ENCODE peak calls at places on chromosomes 12 and 14, in four cellular contexts. R is AG10803, K is AG04450, I is heart right ventricle. P is an unnamed sample.
A peak's percentile ranks its signal among the peaks of the same experiment; 100 is the strongest.

GRCh38 chr14:99513946-99514551 is 32.8 kb downstream of the CCNK start:
- DNase-seq in I (no peak), R (no peak), K (no peak), P (no peak)

GRCh38 chr14:104610749-104611310 is 6.3 kb upstream of the TMEM179 start:
- DNase-seq in K (no peak), R (no peak), I (no peak), P (no peak)

GRCh38 chr14:99612737-99613330 is 8.8 kb upstream of the CCDC85C start:
- DNase-seq in K (no peak), I (no peak), R (peak; percentile 55), P (no peak)

GRCh38 chr14:93962701-93963601 is 13.4 kb downstream of the ASB2 start:
- DNase-seq in R (no peak), I (no peak), K (no peak), P (no peak)

GRCh38 chr12:10241276-10241675 is 28.6 kb downstream of the GABARAPL1 start:
- DNase-seq in R (peak; percentile 12), K (no peak), I (no peak), P (no peak)

GRCh38 chr12:128165387-128165786 is 101.6 kb upstream of the TMEM132C start:
- DNase-seq in I (no peak), R (no peak), K (no peak), P (no peak)

GRCh38 chr12:81332054-81332453 is 254.2 kb downstream of the ACSS3 start:
- DNase-seq in K (no peak), R (no peak), I (no peak), P (no peak)

GRCh38 chr12:116160196-116160595 is 117.3 kb downstream of the MED13L start:
- DNase-seq in R (peak; percentile 33), I (no peak), K (no peak), P (peak; percentile 85)

GRCh38 chr12:102702447-102703114 is 214.5 kb downstream of the PAH start:
- DNase-seq in I (no peak), K (peak; percentile 27), R (peak; percentile 79), P (no peak)

GRCh38 chr12:11344504-11344903 is 34.3 kb upstream of the PRB4 start:
- DNase-seq in R (no peak), I (no peak), K (no peak), P (no peak)

GRCh38 chr12:19620222-19620621 is 180.9 kb downstream of the AEBP2 start:
- DNase-seq in R (no peak), K (no peak), I (no peak), P (no peak)

GRCh38 chr12:56257491-56258067 is 605 bp downstream of the ANKRD52 start:
- DNase-seq in K (no peak), R (no peak), I (no peak), P (no peak)

GRCh38 chr12:11943919-11944318 is 126.8 kb upstream of the BCL2L14 start:
- DNase-seq in K (no peak), I (no peak), R (no peak), P (no peak)

GRCh38 chr14:71541271-71541670 is 391.0 kb upstream of the RGS6 start:
- DNase-seq in I (no peak), R (no peak), K (no peak), P (no peak)

GRCh38 chr12:103771466-103771865 is 69.6 kb downstream of the NT5DC3 start:
- DNase-seq in I (no peak), R (peak; percentile 51), K (no peak), P (no peak)

GRCh38 chr14:95647926-95648325 is 38.3 kb upstream of the TCL1B start:
- DNase-seq in R (no peak), I (no peak), K (no peak), P (no peak)

GRCh38 chr12:108356902-108357806 is 18.0 kb upstream of the CMKLR1 start:
- DNase-seq in I (no peak), K (no peak), R (no peak), P (no peak)

GRCh38 chr12:124557518-124558223 is 9.7 kb downstream of the NCOR2 start:
- DNase-seq in R (no peak), I (no peak), K (no peak), P (no peak)

GRCh38 chr14:93033983-93034670 is 81.6 kb downstream of the ITPK1 start:
- DNase-seq in K (no peak), I (no peak), R (no peak), P (no peak)

GRCh38 chr12:15278816-15279658 is 43.3 kb upstream of the PTPRO start:
- DNase-seq in I (peak; percentile 82), R (peak; percentile 81), K (no peak), P (no peak)

GRCh38 chr14:55329999-55330710 is 58.9 kb downstream of the FBXO34 start:
- DNase-seq in R (peak; percentile 15), I (no peak), K (no peak), P (no peak)

GRCh38 chr12:120763250-120763649 is 37.6 kb downstream of the ACADS start:
- DNase-seq in K (no peak), I (no peak), R (no peak), P (no peak)

GRCh38 chr12:56520025-56520810 is 1.4 kb upstream of the RBMS2 start:
- DNase-seq in K (no peak), R (peak; percentile 43), I (no peak), P (no peak)

GRCh38 chr12:52847335-52848102 is 1.3 kb downstream of the KRT78 start:
- DNase-seq in K (no peak), R (no peak), I (no peak), P (no peak)

GRCh38 chr12:76470028-76470939 is 89.3 kb downstream of the OSBPL8 start:
- DNase-seq in I (no peak), K (peak; percentile 51), R (peak; percentile 84), P (no peak)

GRCh38 chr12:67827820-67828383 is 161.3 kb upstream of the IFNG-AS1 start:
- DNase-seq in I (no peak), R (peak; percentile 91), K (peak; percentile 87), P (peak; percentile 61)

GRCh38 chr14:58942516-58942915 is 246.0 kb upstream of the DAAM1 start:
- DNase-seq in R (peak; percentile 80), I (no peak), K (no peak), P (no peak)

GRCh38 chr14:101187816-101188570 is 284.5 kb upstream of the RTL1 start:
- DNase-seq in R (no peak), I (no peak), K (no peak), P (no peak)

DNA sequence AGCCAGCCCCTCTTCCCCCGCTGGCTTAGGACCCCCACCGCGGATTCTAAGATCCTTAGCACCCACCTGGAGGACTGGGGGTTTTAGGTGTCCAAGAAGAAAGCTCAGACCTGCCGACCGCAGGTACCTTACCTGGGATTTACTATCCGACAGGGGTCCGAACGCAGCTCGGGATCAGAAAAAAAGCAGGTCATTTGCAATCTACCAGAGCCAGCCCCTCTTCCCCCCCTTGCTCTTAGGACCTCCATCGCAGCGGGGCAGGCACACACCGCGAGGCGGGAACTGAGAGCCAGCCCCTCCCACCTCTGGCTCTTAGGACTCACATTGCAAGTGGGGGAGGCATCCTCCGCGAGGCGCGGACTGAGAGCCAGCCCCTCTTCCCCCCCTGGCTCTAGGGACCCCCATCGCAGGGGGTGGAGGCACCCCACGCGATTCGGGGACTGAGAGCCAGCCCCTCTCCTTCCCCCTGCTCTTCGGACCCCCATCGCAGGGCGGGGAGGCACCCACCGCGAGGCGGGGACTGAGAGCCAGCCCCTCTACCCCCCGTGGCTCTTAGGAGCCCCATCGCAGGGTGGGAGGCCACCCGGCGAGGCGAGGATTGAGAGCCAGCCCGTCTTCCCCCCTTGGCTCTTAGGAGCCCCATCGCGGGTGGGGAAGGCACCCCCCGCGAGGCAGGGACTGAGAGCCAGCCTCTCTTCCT is 45.3 kb downstream of the DDX11 start:
- DNase-seq in I (no peak), R (no peak), K (no peak), P (no peak)
- H3K4me3 ChIP-seq in I (peak overlapping the region; percentile 11), R (no peak overlapping the region), K (peak overlapping the region; percentile 10), P (peak overlapping the region; percentile 74)

GRCh38 chr12:123107926-123108681 is 42.8 kb downstream of the PITPNM2 start:
- DNase-seq in I (peak; percentile 45), K (no peak), R (no peak), P (no peak)
- H3K4me3 ChIP-seq in I (no peak overlapping the region), K (no peak overlapping the region), R (no peak overlapping the region), P (no peak overlapping the region)

DNA sequence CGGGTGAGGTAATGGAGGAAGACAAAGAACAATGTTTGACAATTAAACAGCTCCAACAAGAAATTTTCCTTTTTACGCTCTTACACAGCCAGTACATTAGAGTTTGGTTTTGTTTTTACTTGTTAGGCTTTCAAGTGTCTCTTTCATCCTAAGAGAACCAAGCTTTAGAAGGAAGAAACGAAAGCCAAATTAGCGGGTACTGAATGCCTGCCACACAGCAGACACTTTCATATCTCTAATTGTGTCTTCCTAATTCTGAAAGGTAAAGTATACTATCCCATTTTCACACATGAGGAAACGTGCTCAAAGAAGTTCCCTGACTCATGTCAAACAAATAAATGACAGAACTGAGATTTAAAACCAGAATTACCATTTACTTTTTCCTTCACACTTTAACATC is 65.0 kb downstream of the CDK17 start:
- DNase-seq in K (no peak), R (no peak), I (no peak), P (no peak)
- H3K4me3 ChIP-seq in K (no peak overlapping the region), R (no peak overlapping the region), I (no peak overlapping the region), P (no peak overlapping the region)

GRCh38 chr12:39199371-39199770 is 243.5 kb downstream of the KIF21A start:
- DNase-seq in I (no peak), K (no peak), R (no peak), P (no peak)
- H3K4me3 ChIP-seq in I (no peak overlapping the region), K (no peak overlapping the region), R (no peak overlapping the region), P (no peak overlapping the region)

GRCh38 chr14:69670093-69670492 is 58.7 kb downstream of the SUSD6 start:
- DNase-seq in R (no peak), I (no peak), K (no peak), P (no peak)

GRCh38 chr14:69666112-69666511 is 54.7 kb downstream of the SUSD6 start:
- DNase-seq in K (no peak), I (no peak), R (no peak), P (no peak)

GRCh38 chr14:69669375-69669774 is 58.0 kb downstream of the SUSD6 start:
- DNase-seq in I (no peak), K (no peak), R (no peak), P (no peak)

GRCh38 chr14:69666698-69667211 is 55.4 kb downstream of the SUSD6 start:
- DNase-seq in K (no peak), I (no peak), R (peak; percentile 66), P (no peak)

DNA sequence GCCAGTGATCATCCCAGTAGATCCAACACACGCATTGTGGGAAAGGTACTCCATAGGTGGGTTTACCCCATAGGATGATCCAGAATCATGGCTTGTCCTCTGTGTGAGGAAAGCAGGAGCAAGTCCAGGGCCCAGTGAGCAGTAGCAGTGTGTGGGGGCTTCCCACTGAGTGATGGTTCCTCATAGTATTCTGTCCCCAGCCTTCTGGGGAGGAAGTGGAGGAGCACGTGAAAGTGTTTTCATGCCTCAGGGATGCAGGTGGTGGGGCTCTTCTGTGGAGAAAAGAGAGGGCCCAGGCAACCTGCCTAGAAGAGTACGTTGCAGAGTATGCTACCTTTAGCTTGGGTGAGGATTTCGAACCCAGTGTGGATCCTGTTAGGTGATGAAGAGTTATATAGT is 56.5 kb downstream of the SUSD6 start:
- DNase-seq in I (no peak), R (no peak), K (no peak), P (no peak)
- H3K4me3 ChIP-seq in I (no peak overlapping the region), R (no peak overlapping the region), K (no peak overlapping the region), P (no peak overlapping the region)

GRCh38 chr14:75224561-75224960 is 48.1 kb upstream of the TMED10 start:
- DNase-seq in R (no peak), I (no peak), K (no peak), P (no peak)
- H3K4me3 ChIP-seq in R (no peak overlapping the region), I (no peak overlapping the region), K (no peak overlapping the region), P (no peak overlapping the region)

GRCh38 chr14:77589099-77589498 is 27.3 kb downstream of the SPTLC2 start:
- DNase-seq in K (no peak), I (no peak), R (no peak), P (no peak)
- H3K4me3 ChIP-seq in K (no peak overlapping the region), I (no peak overlapping the region), R (no peak overlapping the region), P (no peak overlapping the region)

P was measured in Panc1.